ENCODE peak calls at places on chromosomes 3 and 15, in five cellular contexts. F is K562, J is GM23248, K is IMR-90, V is HCT116. A is an unnamed sample.

GRCh38 chr15:28886431-28887343 is 913 bp downstream of the APBA2 start:
- DNase-seq in F (no peak), J (no peak), K (no peak), V (no peak), A (no peak)

GRCh38 chr15:45101749-45102148 is 12.2 kb downstream of the DUOX2 start:
- DNase-seq in F (no peak), J (no peak), V (no peak), K (no peak), A (no peak)

GRCh38 chr3:183664913-183665381 is 29.5 kb downstream of the KLHL24 start:
- DNase-seq in J (peak; percentile 90), K (peak; percentile 96), V (no peak), F (no peak), A (no peak)

GRCh38 chr3:45795509-45795881 is 841 bp downstream of the SLC6A20 start:
- DNase-seq in F (no peak), K (peak; percentile 4), V (no peak), J (peak; percentile 27), A (no peak)

GRCh38 chr15:65374831-65375401 is 2.9 kb downstream of the IGDCC3 start:
- DNase-seq in F (no peak), J (no peak), V (no peak), K (peak; percentile 31), A (no peak)

GRCh38 chr3:122094693-122095092 is 39.5 kb downstream of the CD86 start:
- DNase-seq in J (no peak), V (no peak), K (no peak), F (no peak), A (no peak)

GRCh38 chr15:81316267-81316666 is 7.7 kb downstream of the STARD5 start:
- DNase-seq in K (no peak), J (no peak), F (no peak), V (no peak), A (no peak)

GRCh38 chr3:190512666-190513065 is 1.2 kb upstream of the IL1RAP start:
- DNase-seq in J (no peak), V (no peak), K (no peak), F (no peak), A (no peak)

GRCh38 chr3:147191795-147192385 is 214.5 kb downstream of the ZIC4 start:
- DNase-seq in K (peak; percentile 75), V (peak; percentile 68), J (peak; percentile 68), F (peak; percentile 9), A (peak; percentile 32)

GRCh38 chr3:23648326-23648964 is 157.3 kb upstream of the UBE2E1 start:
- DNase-seq in J (peak; percentile 72), K (peak; percentile 58), F (no peak), V (no peak), A (no peak)

GRCh38 chr15:90871097-90871715 is 2.8 kb downstream of the FURIN start:
- DNase-seq in J (peak; percentile 68), F (peak; percentile 68), V (no peak), K (no peak), A (peak; percentile 34)

GRCh38 chr3:72234394-72234793 is 449.4 kb upstream of the PROK2 start:
- DNase-seq in K (peak; percentile 50), F (no peak), J (peak; percentile 93), V (no peak), A (no peak)

GRCh38 chr15:66253643-66254363 is at the start of gene MEGF11:
- DNase-seq in V (no peak), K (peak; percentile 28), F (peak; percentile 45), J (peak; percentile 44), A (no peak)

GRCh38 chr3:128242818-128243601 is 89.7 kb downstream of the EEFSEC start:
- DNase-seq in V (no peak), F (no peak), K (peak; percentile 19), J (peak; percentile 12), A (peak; percentile 16)

GRCh38 chr15:75149911-75150709 is 51.6 kb upstream of the C15orf39 start:
- DNase-seq in F (peak; percentile 33), V (peak; percentile 22), J (peak; percentile 93), K (peak; percentile 38), A (no peak)

GRCh38 chr3:190519886-190520285 is 6.0 kb downstream of the IL1RAP start:
- DNase-seq in J (peak; percentile 67), K (no peak), F (no peak), V (no peak), A (no peak)

GRCh38 chr3:88480822-88481221 is 331.1 kb downstream of the C3orf38 start:
- DNase-seq in V (no peak), J (no peak), K (no peak), F (no peak), A (no peak)

GRCh38 chr15:59501531-59502113 is 63.6 kb downstream of the FAM81A start:
- DNase-seq in F (peak; percentile 56), K (peak; percentile 55), J (peak; percentile 70), V (peak; percentile 69), A (no peak)

GRCh38 chr3:160618363-160618762 is 53.0 kb upstream of the KPNA4 start:
- DNase-seq in F (no peak), J (no peak), K (no peak), V (no peak), A (no peak)

GRCh38 chr3:179506792-179507191 is 55.5 kb upstream of the GNB4 start:
- DNase-seq in J (no peak), K (no peak), F (no peak), V (no peak), A (no peak)

GRCh38 chr15:99507016-99507731 is 58.6 kb upstream of the MEF2A start:
- DNase-seq in V (no peak), F (no peak), K (peak; percentile 88), J (peak; percentile 59), A (no peak)

GRCh38 chr3:126887686-126888085 is 95.2 kb upstream of the PLXNA1 start:
- DNase-seq in J (no peak), K (no peak), V (no peak), F (no peak), A (no peak)

GRCh38 chr15:70806992-70807712 is 43.8 kb upstream of the UACA start:
- DNase-seq in F (no peak), V (no peak), J (no peak), K (peak; percentile 26), A (no peak)

GRCh38 chr15:43799209-43799944 is 643 bp downstream of the SERINC4 start:
- DNase-seq in F (no peak), K (no peak), V (no peak), J (peak; percentile 6), A (no peak)
- H3K27ac ChIP-seq in F (peak overlapping the region; percentile 81), K (no peak overlapping the region), V (peak overlapping the region; percentile 76), J (no peak overlapping the region), A (peak overlapping the region; percentile 96)

DNA sequence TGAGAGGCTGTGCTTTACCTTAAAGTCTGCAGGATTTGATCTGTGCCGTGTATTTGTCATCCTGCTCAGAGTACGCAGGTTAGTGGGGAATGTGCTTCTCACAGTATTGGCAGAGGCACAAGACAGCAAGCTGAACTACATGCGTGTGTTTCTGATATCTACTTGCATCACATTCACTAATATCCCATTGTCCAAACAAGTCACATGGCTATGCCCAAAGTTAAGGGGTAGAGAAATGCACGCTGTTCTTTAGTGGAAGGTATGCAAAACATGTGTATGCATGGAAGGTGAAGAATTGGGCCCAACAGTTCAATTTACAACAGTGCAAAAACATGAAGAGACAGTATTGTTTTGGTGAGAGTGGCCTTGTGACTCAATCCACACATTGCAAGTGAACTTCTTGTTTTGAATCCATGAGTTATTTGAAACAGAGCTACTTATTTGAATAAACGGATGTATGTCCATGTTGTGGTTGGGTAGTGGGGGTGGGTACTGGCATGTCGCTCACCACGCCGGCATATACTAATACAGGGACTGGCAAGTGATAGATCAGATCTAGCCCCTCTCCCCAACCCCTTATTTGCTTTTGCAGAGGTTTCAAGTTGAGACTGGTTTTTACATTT is 83.7 kb downstream of the EDEM1 start:
- DNase-seq in K (no peak), J (no peak), V (no peak), F (no peak), A (no peak)
- H3K36me3 ChIP-seq in K (no peaks in the 10 kb centered on the region), J (no peaks in the 10 kb centered on the region), V (no peaks in the 10 kb centered on the region), F (no peaks in the 10 kb centered on the region), A (no peaks in the 10 kb centered on the region)

GRCh38 chr3:102400766-102401165 is 34.0 kb upstream of the ZPLD1 start:
- DNase-seq in V (peak; percentile 34), F (no peak), J (peak; percentile 18), K (peak; percentile 67), A (no peak)

GRCh38 chr3:102398196-102398595 is 36.6 kb upstream of the ZPLD1 start:
- DNase-seq in V (no peak), F (no peak), K (no peak), J (no peak), A (no peak)

GRCh38 chr3:102394517-102394916 is 40.3 kb upstream of the ZPLD1 start:
- DNase-seq in K (no peak), J (no peak), F (no peak), V (no peak), A (no peak)

DNA sequence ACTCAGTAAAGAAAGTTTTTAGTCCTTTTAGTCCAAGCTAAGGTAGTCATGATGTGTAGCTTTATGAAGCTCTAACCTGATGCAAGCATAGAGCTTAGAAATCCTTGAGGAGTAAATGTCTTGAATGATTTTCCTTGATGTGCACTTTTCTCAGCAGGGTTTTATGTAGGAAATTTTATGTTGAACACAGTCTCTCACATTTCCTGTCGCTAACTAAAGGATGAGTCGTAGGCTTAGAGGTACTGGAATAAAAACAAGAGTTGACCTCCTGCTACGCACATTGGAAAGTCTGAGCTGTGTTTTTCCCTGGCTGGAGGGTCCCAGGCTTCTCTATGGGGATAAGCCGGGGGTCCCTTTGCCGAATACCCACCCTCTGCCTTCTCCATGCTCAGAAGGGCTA is 34.7 kb upstream of the ZPLD1 start:
- DNase-seq in V (peak; percentile 22), K (peak; percentile 71), F (no peak), J (peak; percentile 23), A (no peak)
- H3K4me2 ChIP-seq in V (peak overlapping the region; percentile 67), K (no peak overlapping the region), F (no peak overlapping the region), J (no peak overlapping the region), A (no peak overlapping the region)

GRCh38 chr15:72238586-72238985 is 7.6 kb upstream of the PKM start:
- DNase-seq in V (no peak), K (no peak), J (no peak), F (no peak), A (no peak)

GRCh38 chr15:72235298-72235697 is 4.3 kb upstream of the PKM start:
- DNase-seq in K (no peak), J (no peak), V (no peak), F (no peak), A (no peak)

GRCh38 chr15:72236381-72237285 is 5.6 kb upstream of the PKM start:
- DNase-seq in V (no peak), K (peak; percentile 19), J (peak; percentile 28), F (no peak), A (no peak)

GRCh38 chr15:72239652-72240051 is 8.7 kb upstream of the PKM start:
- DNase-seq in J (no peak), F (no peak), K (no peak), V (no peak), A (no peak)

DNA sequence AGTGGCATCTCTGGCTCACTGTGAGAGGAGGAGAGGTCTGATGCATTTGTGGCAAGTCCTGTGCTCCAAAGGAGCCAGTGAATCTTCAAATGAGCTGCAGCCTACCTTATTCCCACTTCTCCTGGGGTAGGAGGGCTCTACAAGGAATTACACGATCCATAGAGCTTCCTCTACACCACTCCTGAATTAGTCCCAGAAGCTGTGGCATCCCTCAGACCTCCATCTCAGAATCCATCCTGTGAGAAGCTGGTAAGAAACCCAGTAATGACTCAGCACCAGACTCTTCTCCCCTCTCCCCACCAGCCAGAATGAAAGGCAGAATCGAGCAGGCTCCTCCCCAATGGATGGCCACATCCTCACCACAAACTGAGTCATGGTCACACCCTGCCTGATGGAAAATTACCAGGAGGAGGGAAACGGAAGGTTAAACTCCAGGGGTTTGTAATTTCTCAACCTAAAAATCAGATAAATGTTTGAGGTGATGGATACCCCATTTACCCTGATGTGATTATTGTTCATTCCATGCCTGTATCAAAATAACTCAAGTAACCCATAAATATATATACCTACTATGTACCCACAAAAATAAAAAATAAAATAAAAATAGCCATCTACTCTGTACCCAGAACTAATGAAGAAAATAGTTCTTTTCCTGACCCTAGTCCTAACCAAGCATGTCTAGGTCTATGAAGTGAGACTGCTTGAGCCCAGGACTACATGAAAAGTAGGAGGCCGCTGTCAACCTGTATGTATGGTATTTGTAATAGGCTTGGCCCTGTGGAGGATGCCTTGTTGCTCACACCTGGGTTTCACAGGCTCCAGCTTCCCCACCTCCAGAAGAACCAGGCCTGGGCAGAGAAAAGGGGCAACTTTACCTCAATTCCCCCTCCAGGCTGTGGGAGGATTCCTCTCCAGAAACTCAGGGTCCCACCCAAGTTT is 6.6 kb upstream of the PKM start:
- DNase-seq in J (peak; percentile 98), F (peak; percentile 89), V (peak; percentile 92), K (peak; percentile 98), A (peak; percentile 88)
- H3K27ac ChIP-seq in J (peak overlapping the region; percentile 97), F (peak overlapping the region; percentile 97), V (peak overlapping the region; percentile 93), K (peak overlapping the region; percentile 94), A (peak overlapping the region; percentile 92)

A was measured in DND-41.